ENCODE peak calls at places on chromosomes 3 and 15, in ten cellular contexts. P, B, R, O, H, W, V, X, Y and C are unnamed samples.

GRCh38 chr3:66475386-66476020 is 25.3 kb downstream of the LRIG1 start:
- DNase-seq in B (no peak), R (no peak), W (no peak), Y (no peak), O (no peak), H (peak), X (no peak), V (no peak), P (no peak), C (no peak)

GRCh38 chr15:20356444-20357138 is 185.0 kb downstream of the GOLGA6L6 start:
- DNase-seq in O (peak), B (peak), X (no peak), V (peak), R (peak), Y (peak), W (peak), H (peak), P (no peak), C (peak)

GRCh38 chr3:8903191-8903590 is 60.1 kb downstream of the RAD18 start:
- DNase-seq in P (no peak), Y (no peak), R (no peak), X (no peak), H (no peak), W (no peak), V (no peak), B (no peak), O (no peak), C (no peak)

GRCh38 chr3:111112913-111113312 is 41.3 kb downstream of the NECTIN3 start:
- DNase-seq in Y (no peak), R (no peak), H (no peak), P (no peak), V (no peak), B (no peak), W (no peak), X (no peak), O (no peak), C (no peak)

GRCh38 chr15:77035999-77036471 is 34.9 kb downstream of the TSPAN3 start:
- DNase-seq in O (no peak), B (no peak), R (no peak), X (no peak), Y (peak), V (peak), P (no peak), W (no peak), H (no peak), C (no peak)

GRCh38 chr3:62098646-62099365 is 274.5 kb downstream of the FEZF2 start:
- DNase-seq in H (no peak), Y (no peak), B (no peak), P (no peak), O (no peak), R (no peak), V (no peak), X (no peak), W (no peak), C (no peak)

GRCh38 chr3:126959144-126959920 is 23.6 kb upstream of the PLXNA1 start:
- DNase-seq in H (no peak), W (no peak), O (no peak), P (no peak), B (no peak), R (no peak), Y (no peak), V (no peak), X (no peak), C (no peak)

GRCh38 chr3:27528798-27529197 is 44.6 kb upstream of the SLC4A7 start:
- DNase-seq in R (no peak), X (no peak), H (no peak), W (no peak), Y (no peak), P (no peak), V (no peak), O (peak), B (no peak), C (no peak)

GRCh38 chr3:12175844-12176453 is 17.2 kb upstream of the TIMP4 start:
- DNase-seq in O (peak), W (peak), R (peak), Y (peak), P (peak), X (no peak), V (peak), H (peak), B (peak), C (peak)

GRCh38 chr15:92848852-92849598 is 51.1 kb upstream of the CHD2 start:
- DNase-seq in W (peak), H (no peak), Y (no peak), X (peak), O (peak), P (no peak), R (no peak), B (no peak), V (no peak), C (no peak)

GRCh38 chr15:101646652-101647051 is 5.5 kb downstream of the TM2D3 start:
- DNase-seq in H (no peak), X (no peak), Y (no peak), B (peak), P (no peak), R (no peak), W (no peak), O (no peak), V (no peak), C (no peak)

GRCh38 chr15:83854314-83854713 is 200.4 kb downstream of the ADAMTSL3 start:
- DNase-seq in P (no peak), R (no peak), X (no peak), B (peak), O (no peak), H (no peak), V (no peak), W (no peak), Y (no peak), C (peak)

GRCh38 chr3:113097821-113098516 is 107.2 kb downstream of the GTPBP8 start:
- DNase-seq in W (no peak), O (no peak), P (no peak), X (no peak), R (no peak), Y (no peak), V (no peak), B (peak), H (peak), C (peak)

GRCh38 chr3:98966862-98967554 is 65.5 kb upstream of the DCBLD2 start:
- DNase-seq in O (no peak), P (peak), V (no peak), Y (no peak), R (no peak), W (no peak), X (no peak), H (no peak), B (peak), C (peak)

GRCh38 chr15:49621327-49622210 is 721 bp downstream of the DTWD1 start:
- DNase-seq in R (no peak), H (no peak), P (peak), Y (no peak), X (no peak), O (peak), W (peak), B (peak), V (peak), C (no peak)

GRCh38 chr3:192490720-192491119 is 236.6 kb downstream of the FGF12 start:
- DNase-seq in P (no peak), V (no peak), X (no peak), O (no peak), B (no peak), R (no peak), H (no peak), W (no peak), Y (no peak), C (no peak)

GRCh38 chr15:46127361-46127874 is 492.6 kb downstream of the SQOR start:
- DNase-seq in X (no peak), R (no peak), P (no peak), H (no peak), O (no peak), V (no peak), W (no peak), Y (no peak), B (no peak), C (no peak)

DNA sequence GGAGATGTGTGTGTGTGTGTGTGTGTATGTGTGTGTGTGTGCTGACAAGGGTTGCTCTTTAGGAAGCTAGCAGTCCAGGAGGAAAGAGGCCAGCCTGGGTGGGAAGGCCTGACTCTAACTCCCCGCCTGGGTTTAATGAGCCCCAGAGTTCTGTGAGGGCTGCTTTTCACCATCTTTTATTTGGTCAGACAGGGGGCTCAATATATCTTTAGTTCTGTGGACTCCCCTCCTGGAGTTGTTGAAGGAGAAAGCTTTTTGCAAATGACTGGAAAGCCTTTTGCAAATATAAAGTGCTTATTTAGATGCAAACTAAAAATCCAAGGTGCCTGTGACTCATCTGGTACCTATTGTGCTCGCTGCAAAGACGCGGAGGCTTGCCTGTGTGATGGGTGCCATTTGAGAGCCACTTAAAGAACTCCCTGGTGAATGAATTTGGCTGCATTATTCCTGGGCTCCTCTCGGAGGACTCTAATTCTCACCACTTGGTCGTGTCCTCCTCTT is 24.5 kb downstream of the DRD3 start:
- DNase-seq in V (no peak), H (no peak), R (peak), X (no peak), W (no peak), P (no peak), O (no peak), B (no peak), Y (peak), C (no peak)
- TF ChIP-seq MAX in V (no peak), H (no peak), R (no peak), X (no peak), W (no peak), P (no peak), O (no peak), B (no peak), Y (peak), C (no peak)

GRCh38 chr15:58021332-58022230 is 43.9 kb downstream of the ALDH1A2 start:
- DNase-seq in H (no peak), B (no peak), Y (no peak), O (no peak), V (no peak), P (no peak), W (no peak), R (no peak), X (no peak), C (no peak)
- TF ChIP-seq MAX in H (no peak), B (no peak), Y (no peak), O (no peak), V (no peak), P (no peak), W (no peak), R (no peak), X (no peak), C (no peak)

DNA sequence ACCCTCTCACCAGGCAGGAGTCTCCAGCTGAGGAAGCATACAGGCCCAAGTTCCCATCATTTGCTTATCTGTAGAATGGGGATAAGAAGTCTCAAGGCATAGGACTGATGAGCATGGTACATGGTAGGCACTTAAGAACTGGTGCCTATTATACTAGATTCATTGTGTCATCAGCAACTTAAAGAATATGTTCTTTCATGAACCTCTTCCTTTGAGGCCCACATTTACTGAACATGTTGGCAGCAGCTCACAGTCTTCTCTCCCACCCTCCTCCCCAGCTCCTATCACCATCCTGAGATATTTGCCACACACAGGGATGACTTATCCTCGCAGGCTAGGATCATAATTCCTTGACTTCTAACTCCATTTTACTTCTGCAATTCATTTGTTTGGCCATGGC is 142.5 kb downstream of the PDE8A start:
- DNase-seq in P (no peak), V (no peak), O (no peak), X (no peak), B (no peak), Y (no peak), H (no peak), W (no peak), R (no peak), C (no peak)
- TF ChIP-seq MAX in P (no peak), V (no peak), O (no peak), X (no peak), B (no peak), Y (no peak), H (no peak), W (no peak), R (no peak), C (no peak)

GRCh38 chr3:29324180-29324651 is 43.3 kb downstream of the RBMS3 start:
- DNase-seq in V (no peak), R (no peak), H (no peak), B (peak), W (no peak), Y (no peak), O (no peak), X (peak), P (peak), C (no peak)
- TF ChIP-seq MAX in V (peak), R (no peak), H (no peak), B (peak), W (no peak), Y (no peak), O (no peak), X (no peak), P (peak), C (no peak)

GRCh38 chr3:150251187-150251592 is 156.9 kb upstream of the TSC22D2 start:
- DNase-seq in V (no peak), P (no peak), R (no peak), B (no peak), Y (no peak), H (no peak), O (no peak), W (no peak), X (no peak), C (no peak)

GRCh38 chr3:150248865-150249360 is 159.2 kb upstream of the TSC22D2 start:
- DNase-seq in X (no peak), B (no peak), V (no peak), W (no peak), O (no peak), R (no peak), H (no peak), P (no peak), Y (no peak), C (no peak)

GRCh38 chr3:150247456-150247855 is 160.6 kb upstream of the TSC22D2 start:
- DNase-seq in Y (no peak), H (no peak), B (no peak), W (no peak), R (no peak), P (no peak), O (no peak), X (no peak), V (no peak), C (no peak)

GRCh38 chr3:150249776-150250175 is 158.3 kb upstream of the TSC22D2 start:
- DNase-seq in W (no peak), V (no peak), X (no peak), R (no peak), H (no peak), P (no peak), Y (no peak), O (no peak), B (no peak), C (no peak)

DNA sequence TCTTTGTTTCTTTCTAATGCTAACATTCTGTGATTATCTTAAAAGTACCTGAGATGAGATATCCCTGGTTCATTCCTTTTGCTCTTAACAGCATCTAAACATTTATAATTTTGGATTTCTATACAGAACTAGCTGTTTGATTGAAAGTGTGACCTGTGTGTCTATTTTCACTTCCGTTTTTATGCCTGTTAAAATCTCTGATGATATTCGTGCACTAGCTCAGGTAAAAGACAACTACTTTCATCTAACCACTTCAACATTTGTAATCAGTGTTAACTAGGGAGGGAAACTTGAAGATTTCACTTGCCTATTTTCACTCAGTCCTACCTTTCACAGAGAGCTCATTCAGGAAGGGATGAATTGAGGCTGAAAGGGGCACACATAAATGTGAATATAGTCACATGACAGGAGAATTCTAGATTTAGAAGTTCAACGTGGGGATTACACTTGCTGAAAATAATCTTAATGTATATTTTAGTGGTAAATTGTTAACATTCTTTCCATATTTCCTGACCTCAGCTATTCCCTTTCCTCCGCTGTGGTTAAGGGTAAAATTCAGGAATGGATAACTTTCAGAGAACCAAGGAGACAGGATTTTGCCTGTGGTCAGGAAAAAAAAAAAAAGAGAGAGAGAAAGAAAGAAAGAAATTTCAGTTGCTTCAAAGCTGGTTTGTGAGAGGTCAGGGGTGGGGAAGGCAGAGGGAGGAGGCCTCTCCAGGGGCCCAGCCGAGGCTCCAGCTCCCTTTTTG is 159.8 kb upstream of the TSC22D2 start:
- DNase-seq in W (no peak), X (no peak), H (no peak), O (no peak), V (no peak), B (no peak), P (no peak), R (no peak), Y (no peak), C (no peak)
- TF ChIP-seq MAX in W (no peak), X (no peak), H (no peak), O (no peak), V (no peak), B (no peak), P (no peak), R (no peak), Y (no peak), C (no peak)

DNA sequence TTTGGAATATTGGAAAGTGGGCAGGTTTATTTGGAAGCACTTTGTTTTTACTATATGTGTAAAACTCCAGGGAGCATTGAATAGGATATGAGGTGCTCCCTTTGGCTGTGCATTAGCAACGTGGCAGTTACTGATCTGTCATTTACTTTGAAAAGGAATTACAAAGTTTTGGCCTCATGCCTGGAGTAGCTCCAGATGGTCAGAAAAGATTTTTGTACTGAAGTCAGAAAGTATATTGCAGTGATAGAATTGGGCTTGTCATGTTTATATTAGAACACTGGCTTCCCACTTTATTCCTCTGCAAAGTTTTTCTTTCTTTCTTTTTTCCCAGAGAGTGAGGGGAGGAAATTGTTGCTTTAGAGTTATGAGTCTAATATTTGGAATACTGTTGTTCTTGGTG is 26.2 kb downstream of the FNDC3B start:
- DNase-seq in R (no peak), Y (no peak), H (no peak), V (no peak), X (no peak), P (peak), B (no peak), O (no peak), W (peak), C (no peak)
- TF ChIP-seq MAX in R (no peak), Y (no peak), H (no peak), V (no peak), X (no peak), P (no peak), B (no peak), O (no peak), W (no peak), C (no peak)

GRCh38 chr3:175601521-175601920 is 742.4 kb downstream of the NAALADL2 start:
- DNase-seq in P (no peak), Y (no peak), R (no peak), H (no peak), B (no peak), O (no peak), V (no peak), X (no peak), W (no peak), C (no peak)

DNA sequence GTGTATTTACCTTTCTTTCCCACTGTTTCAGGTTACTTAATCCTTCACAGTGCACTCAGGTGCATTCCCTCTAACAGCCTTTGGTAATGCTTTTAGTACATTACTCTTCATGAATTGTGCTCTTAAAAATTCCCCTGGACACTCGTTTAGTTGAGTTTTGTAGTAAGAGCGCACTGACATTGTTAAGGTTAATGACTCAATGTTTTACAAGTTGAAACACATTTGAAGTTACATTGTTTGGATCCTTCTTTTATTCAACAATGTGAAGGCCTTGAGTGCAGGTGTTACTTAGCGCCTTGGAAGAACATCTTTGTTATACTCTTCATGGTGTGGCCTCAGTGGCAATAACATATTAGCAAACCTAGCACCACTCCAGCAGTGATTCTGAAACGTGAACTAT is 739.6 kb downstream of the NAALADL2 start:
- DNase-seq in R (no peak), P (no peak), B (no peak), W (no peak), H (no peak), V (no peak), O (no peak), Y (no peak), X (no peak), C (no peak)
- TF ChIP-seq MAX in R (no peak), P (no peak), B (no peak), W (no peak), H (no peak), V (no peak), O (no peak), Y (no peak), X (no peak), C (no peak)